ENCODE peak calls at places on chromosomes 13 and 19, in eight cellular contexts. One of them, this sample, is unnamed.

GRCh38 chr19:35266904-35267817 is 1.6 kb upstream of the USF2 start:
- DNase-seq in fibroblast of pulmonary artery: no peak
- DNase-seq in activated CD4-positive, alpha-beta T cell treated with anti-CD3 and anti-CD28 coated beads for 48 hours: peak
- DNase-seq in CD8-positive, alpha-beta memory T cell: peak
- DNase-seq in mesendoderm: peak
- DNase-seq in tibial nerve: peak
- DNase-seq in left ventricle myocardium inferior: peak
- DNase-seq in stimulated activated naive B cell treated with anti-CD40 and anti-IgM and Interleukin-4, amounts not matched to agents 10 μg/mL and 1 μg/mL and 100 μg/mL, for 72 hours: peak
- DNase-seq in this sample: peak

GRCh38 chr13:35978607-35979316 is 152.4 kb downstream of the DCLK1 start:
- DNase-seq in fibroblast of pulmonary artery: peak
- DNase-seq in activated CD4-positive, alpha-beta T cell treated with anti-CD3 and anti-CD28 coated beads for 48 hours: peak
- DNase-seq in CD8-positive, alpha-beta memory T cell: no peak
- DNase-seq in mesendoderm: peak
- DNase-seq in tibial nerve: peak
- DNase-seq in left ventricle myocardium inferior: no peak
- DNase-seq in stimulated activated naive B cell treated with anti-CD40 and anti-IgM and Interleukin-4, amounts not matched to agents 10 μg/mL and 1 μg/mL and 100 μg/mL, for 72 hours: peak
- DNase-seq in this sample: peak

GRCh38 chr19:29380581-29380980 is 145.2 kb upstream of the VSTM2B start:
- DNase-seq in fibroblast of pulmonary artery: no peak
- DNase-seq in activated CD4-positive, alpha-beta T cell treated with anti-CD3 and anti-CD28 coated beads for 48 hours: no peak
- DNase-seq in CD8-positive, alpha-beta memory T cell: no peak
- DNase-seq in mesendoderm: no peak
- DNase-seq in tibial nerve: no peak
- DNase-seq in left ventricle myocardium inferior: no peak
- DNase-seq in stimulated activated naive B cell treated with anti-CD40 and anti-IgM and Interleukin-4, amounts not matched to agents 10 μg/mL and 1 μg/mL and 100 μg/mL, for 72 hours: no peak
- DNase-seq in this sample: no peak

GRCh38 chr13:112134150-112135075 is 67.5 kb downstream of the SOX1 start:
- DNase-seq in fibroblast of pulmonary artery: no peak
- DNase-seq in activated CD4-positive, alpha-beta T cell treated with anti-CD3 and anti-CD28 coated beads for 48 hours: no peak
- DNase-seq in CD8-positive, alpha-beta memory T cell: no peak
- DNase-seq in mesendoderm: no peak
- DNase-seq in tibial nerve: no peak
- DNase-seq in left ventricle myocardium inferior: no peak
- DNase-seq in stimulated activated naive B cell treated with anti-CD40 and anti-IgM and Interleukin-4, amounts not matched to agents 10 μg/mL and 1 μg/mL and 100 μg/mL, for 72 hours: no peak
- DNase-seq in this sample: no peak

GRCh38 chr13:104314321-104314720 is 1248.1 kb upstream of the SLC10A2 start:
- DNase-seq in fibroblast of pulmonary artery: no peak
- DNase-seq in activated CD4-positive, alpha-beta T cell treated with anti-CD3 and anti-CD28 coated beads for 48 hours: no peak
- DNase-seq in CD8-positive, alpha-beta memory T cell: no peak
- DNase-seq in mesendoderm: no peak
- DNase-seq in tibial nerve: no peak
- DNase-seq in left ventricle myocardium inferior: no peak
- DNase-seq in stimulated activated naive B cell treated with anti-CD40 and anti-IgM and Interleukin-4, amounts not matched to agents 10 μg/mL and 1 μg/mL and 100 μg/mL, for 72 hours: no peak
- DNase-seq in this sample: no peak

GRCh38 chr13:94192576-94192975 is 286.9 kb downstream of the DCT start:
- DNase-seq in fibroblast of pulmonary artery: peak
- DNase-seq in activated CD4-positive, alpha-beta T cell treated with anti-CD3 and anti-CD28 coated beads for 48 hours: peak
- DNase-seq in CD8-positive, alpha-beta memory T cell: no peak
- DNase-seq in mesendoderm: peak
- DNase-seq in tibial nerve: peak
- DNase-seq in left ventricle myocardium inferior: no peak
- DNase-seq in stimulated activated naive B cell treated with anti-CD40 and anti-IgM and Interleukin-4, amounts not matched to agents 10 μg/mL and 1 μg/mL and 100 μg/mL, for 72 hours: no peak
- DNase-seq in this sample: peak

GRCh38 chr19:4587527-4587926 is 28.0 kb upstream of the SEMA6B start:
- DNase-seq in fibroblast of pulmonary artery: no peak
- DNase-seq in activated CD4-positive, alpha-beta T cell treated with anti-CD3 and anti-CD28 coated beads for 48 hours: no peak
- DNase-seq in CD8-positive, alpha-beta memory T cell: no peak
- DNase-seq in mesendoderm: no peak
- DNase-seq in tibial nerve: no peak
- DNase-seq in left ventricle myocardium inferior: no peak
- DNase-seq in stimulated activated naive B cell treated with anti-CD40 and anti-IgM and Interleukin-4, amounts not matched to agents 10 μg/mL and 1 μg/mL and 100 μg/mL, for 72 hours: no peak
- DNase-seq in this sample: no peak

GRCh38 chr19:49690656-49691242 is at the start of gene CPT1C:
- DNase-seq in fibroblast of pulmonary artery: peak
- DNase-seq in activated CD4-positive, alpha-beta T cell treated with anti-CD3 and anti-CD28 coated beads for 48 hours: peak
- DNase-seq in CD8-positive, alpha-beta memory T cell: peak
- DNase-seq in mesendoderm: peak
- DNase-seq in tibial nerve: peak
- DNase-seq in left ventricle myocardium inferior: peak
- DNase-seq in stimulated activated naive B cell treated with anti-CD40 and anti-IgM and Interleukin-4, amounts not matched to agents 10 μg/mL and 1 μg/mL and 100 μg/mL, for 72 hours: no peak
- DNase-seq in this sample: peak

GRCh38 chr13:48132961-48133360 is 38.1 kb upstream of the MED4 start:
- DNase-seq in fibroblast of pulmonary artery: no peak
- DNase-seq in activated CD4-positive, alpha-beta T cell treated with anti-CD3 and anti-CD28 coated beads for 48 hours: no peak
- DNase-seq in CD8-positive, alpha-beta memory T cell: no peak
- DNase-seq in mesendoderm: no peak
- DNase-seq in tibial nerve: no peak
- DNase-seq in left ventricle myocardium inferior: no peak
- DNase-seq in stimulated activated naive B cell treated with anti-CD40 and anti-IgM and Interleukin-4, amounts not matched to agents 10 μg/mL and 1 μg/mL and 100 μg/mL, for 72 hours: no peak
- DNase-seq in this sample: no peak

GRCh38 chr19:41967056-41967783 is 8.1 kb upstream of the RABAC1 start:
- DNase-seq in fibroblast of pulmonary artery: no peak
- DNase-seq in activated CD4-positive, alpha-beta T cell treated with anti-CD3 and anti-CD28 coated beads for 48 hours: no peak
- DNase-seq in CD8-positive, alpha-beta memory T cell: no peak
- DNase-seq in mesendoderm: no peak
- DNase-seq in tibial nerve: no peak
- DNase-seq in left ventricle myocardium inferior: no peak
- DNase-seq in stimulated activated naive B cell treated with anti-CD40 and anti-IgM and Interleukin-4, amounts not matched to agents 10 μg/mL and 1 μg/mL and 100 μg/mL, for 72 hours: no peak
- DNase-seq in this sample: no peak

GRCh38 chr19:55384576-55385235 is 614 bp upstream of the TMEM238 start:
- DNase-seq in fibroblast of pulmonary artery: no peak
- DNase-seq in activated CD4-positive, alpha-beta T cell treated with anti-CD3 and anti-CD28 coated beads for 48 hours: peak
- DNase-seq in CD8-positive, alpha-beta memory T cell: peak
- DNase-seq in mesendoderm: no peak
- DNase-seq in tibial nerve: peak
- DNase-seq in left ventricle myocardium inferior: no peak
- DNase-seq in stimulated activated naive B cell treated with anti-CD40 and anti-IgM and Interleukin-4, amounts not matched to agents 10 μg/mL and 1 μg/mL and 100 μg/mL, for 72 hours: no peak
- DNase-seq in this sample: no peak

GRCh38 chr13:110183925-110184324 is 123.0 kb downstream of the COL4A1 start:
- DNase-seq in fibroblast of pulmonary artery: no peak
- DNase-seq in activated CD4-positive, alpha-beta T cell treated with anti-CD3 and anti-CD28 coated beads for 48 hours: no peak
- DNase-seq in CD8-positive, alpha-beta memory T cell: no peak
- DNase-seq in mesendoderm: peak
- DNase-seq in tibial nerve: no peak
- DNase-seq in left ventricle myocardium inferior: no peak
- DNase-seq in stimulated activated naive B cell treated with anti-CD40 and anti-IgM and Interleukin-4, amounts not matched to agents 10 μg/mL and 1 μg/mL and 100 μg/mL, for 72 hours: no peak
- DNase-seq in this sample: no peak

GRCh38 chr13:100721885-100722512 is 47.4 kb upstream of the TMTC4 start:
- DNase-seq in fibroblast of pulmonary artery: peak
- DNase-seq in activated CD4-positive, alpha-beta T cell treated with anti-CD3 and anti-CD28 coated beads for 48 hours: peak
- DNase-seq in CD8-positive, alpha-beta memory T cell: peak
- DNase-seq in mesendoderm: peak
- DNase-seq in tibial nerve: peak
- DNase-seq in left ventricle myocardium inferior: no peak
- DNase-seq in stimulated activated naive B cell treated with anti-CD40 and anti-IgM and Interleukin-4, amounts not matched to agents 10 μg/mL and 1 μg/mL and 100 μg/mL, for 72 hours: peak
- DNase-seq in this sample: peak

GRCh38 chr13:71758823-71759222 is 108.2 kb downstream of the DACH1 start:
- DNase-seq in fibroblast of pulmonary artery: peak
- DNase-seq in activated CD4-positive, alpha-beta T cell treated with anti-CD3 and anti-CD28 coated beads for 48 hours: no peak
- DNase-seq in CD8-positive, alpha-beta memory T cell: no peak
- DNase-seq in mesendoderm: peak
- DNase-seq in tibial nerve: no peak
- DNase-seq in left ventricle myocardium inferior: no peak
- DNase-seq in stimulated activated naive B cell treated with anti-CD40 and anti-IgM and Interleukin-4, amounts not matched to agents 10 μg/mL and 1 μg/mL and 100 μg/mL, for 72 hours: no peak
- DNase-seq in this sample: no peak

GRCh38 chr19:13398780-13399726 is 107.2 kb downstream of the CACNA1A start:
- DNase-seq in fibroblast of pulmonary artery: peak
- DNase-seq in activated CD4-positive, alpha-beta T cell treated with anti-CD3 and anti-CD28 coated beads for 48 hours: no peak
- DNase-seq in CD8-positive, alpha-beta memory T cell: no peak
- DNase-seq in mesendoderm: no peak
- DNase-seq in tibial nerve: no peak
- DNase-seq in left ventricle myocardium inferior: peak
- DNase-seq in stimulated activated naive B cell treated with anti-CD40 and anti-IgM and Interleukin-4, amounts not matched to agents 10 μg/mL and 1 μg/mL and 100 μg/mL, for 72 hours: no peak
- DNase-seq in this sample: no peak

GRCh38 chr13:98313023-98313937 is 136.2 kb upstream of the RNF113B start:
- DNase-seq in fibroblast of pulmonary artery: no peak
- DNase-seq in activated CD4-positive, alpha-beta T cell treated with anti-CD3 and anti-CD28 coated beads for 48 hours: no peak
- DNase-seq in CD8-positive, alpha-beta memory T cell: no peak
- DNase-seq in mesendoderm: no peak
- DNase-seq in tibial nerve: no peak
- DNase-seq in left ventricle myocardium inferior: no peak
- DNase-seq in stimulated activated naive B cell treated with anti-CD40 and anti-IgM and Interleukin-4, amounts not matched to agents 10 μg/mL and 1 μg/mL and 100 μg/mL, for 72 hours: no peak
- DNase-seq in this sample: no peak

GRCh38 chr19:38949580-38950367 is 19.0 kb downstream of the MRPS12 start:
- DNase-seq in fibroblast of pulmonary artery: peak
- DNase-seq in activated CD4-positive, alpha-beta T cell treated with anti-CD3 and anti-CD28 coated beads for 48 hours: peak
- DNase-seq in CD8-positive, alpha-beta memory T cell: peak
- DNase-seq in mesendoderm: peak
- DNase-seq in tibial nerve: peak
- DNase-seq in left ventricle myocardium inferior: peak
- DNase-seq in stimulated activated naive B cell treated with anti-CD40 and anti-IgM and Interleukin-4, amounts not matched to agents 10 μg/mL and 1 μg/mL and 100 μg/mL, for 72 hours: peak
- DNase-seq in this sample: peak

GRCh38 chr13:62356977-62357376 is 941.3 kb upstream of the PCDH20 start:
- DNase-seq in fibroblast of pulmonary artery: no peak
- DNase-seq in activated CD4-positive, alpha-beta T cell treated with anti-CD3 and anti-CD28 coated beads for 48 hours: no peak
- DNase-seq in CD8-positive, alpha-beta memory T cell: no peak
- DNase-seq in mesendoderm: no peak
- DNase-seq in tibial nerve: no peak
- DNase-seq in left ventricle myocardium inferior: no peak
- DNase-seq in stimulated activated naive B cell treated with anti-CD40 and anti-IgM and Interleukin-4, amounts not matched to agents 10 μg/mL and 1 μg/mL and 100 μg/mL, for 72 hours: no peak
- DNase-seq in this sample: no peak

GRCh38 chr13:73338389-73338788 is 279.6 kb downstream of the KLF5 start:
- DNase-seq in fibroblast of pulmonary artery: peak
- DNase-seq in activated CD4-positive, alpha-beta T cell treated with anti-CD3 and anti-CD28 coated beads for 48 hours: no peak
- DNase-seq in CD8-positive, alpha-beta memory T cell: no peak
- DNase-seq in mesendoderm: no peak
- DNase-seq in tibial nerve: no peak
- DNase-seq in left ventricle myocardium inferior: no peak
- DNase-seq in stimulated activated naive B cell treated with anti-CD40 and anti-IgM and Interleukin-4, amounts not matched to agents 10 μg/mL and 1 μg/mL and 100 μg/mL, for 72 hours: no peak
- DNase-seq in this sample: no peak

GRCh38 chr19:32339988-32340874 is 5.2 kb upstream of the ZNF507 start:
- DNase-seq in fibroblast of pulmonary artery: peak
- DNase-seq in activated CD4-positive, alpha-beta T cell treated with anti-CD3 and anti-CD28 coated beads for 48 hours: peak
- DNase-seq in CD8-positive, alpha-beta memory T cell: peak
- DNase-seq in mesendoderm: peak
- DNase-seq in tibial nerve: peak
- DNase-seq in left ventricle myocardium inferior: peak
- DNase-seq in stimulated activated naive B cell treated with anti-CD40 and anti-IgM and Interleukin-4, amounts not matched to agents 10 μg/mL and 1 μg/mL and 100 μg/mL, for 72 hours: peak
- DNase-seq in this sample: peak

GRCh38 chr19:46958542-46958941 is 61.1 kb upstream of the NPAS1 start:
- DNase-seq in fibroblast of pulmonary artery: peak
- DNase-seq in activated CD4-positive, alpha-beta T cell treated with anti-CD3 and anti-CD28 coated beads for 48 hours: peak
- DNase-seq in CD8-positive, alpha-beta memory T cell: no peak
- DNase-seq in mesendoderm: peak
- DNase-seq in tibial nerve: no peak
- DNase-seq in left ventricle myocardium inferior: no peak
- DNase-seq in stimulated activated naive B cell treated with anti-CD40 and anti-IgM and Interleukin-4, amounts not matched to agents 10 μg/mL and 1 μg/mL and 100 μg/mL, for 72 hours: no peak
- DNase-seq in this sample: peak

GRCh38 chr19:44530777-44531176 is 1.3 kb upstream of the CEACAM20 start:
- DNase-seq in fibroblast of pulmonary artery: peak
- DNase-seq in activated CD4-positive, alpha-beta T cell treated with anti-CD3 and anti-CD28 coated beads for 48 hours: no peak
- DNase-seq in CD8-positive, alpha-beta memory T cell: no peak
- DNase-seq in mesendoderm: no peak
- DNase-seq in tibial nerve: no peak
- DNase-seq in left ventricle myocardium inferior: no peak
- DNase-seq in stimulated activated naive B cell treated with anti-CD40 and anti-IgM and Interleukin-4, amounts not matched to agents 10 μg/mL and 1 μg/mL and 100 μg/mL, for 72 hours: no peak
- DNase-seq in this sample: no peak

This sample was measured in neural progenitor cell.